ENCODE peak calls at places on chromosomes 3 and 15, in ten cellular contexts. W, G, E, L, J, M, V, Q, A and T are unnamed samples.
A peak's percentile ranks its signal among the peaks of the same experiment; 100 is the strongest.

GRCh38 chr3:171776839-171777607 is 33.3 kb downstream of the PLD1 start:
- DNase-seq in L (no peak), W (no peak), Q (no peak), V (no peak), M (no peak), A (no peak), J (no peak), E (no peak), G (no peak), T (no peak)

GRCh38 chr3:17810759-17811158 is 68.3 kb upstream of the TBC1D5 start:
- DNase-seq in E (no peak), A (no peak), M (peak; percentile 32), J (no peak), W (no peak), G (no peak), L (no peak), V (peak; percentile 41), Q (no peak), T (peak; percentile 1)

GRCh38 chr3:142723665-142723967 is 218 bp upstream of the TRPC1 start:
- DNase-seq in L (no peak), G (no peak), V (no peak), Q (no peak), E (peak; percentile 71), M (no peak), A (no peak), J (no peak), W (no peak), T (no peak)

GRCh38 chr3:164476631-164477030 is 601.7 kb downstream of the SI start:
- DNase-seq in V (no peak), W (no peak), M (peak; percentile 57), A (no peak), J (no peak), G (no peak), Q (no peak), L (no peak), E (no peak), T (no peak)

GRCh38 chr3:192917508-192918274 is at the start of gene MB21D2:
- DNase-seq in V (peak; percentile 45), A (no peak), G (peak; percentile 66), Q (peak; percentile 51), L (peak; percentile 88), W (peak; percentile 37), M (peak; percentile 78), J (peak; percentile 89), E (peak; percentile 35), T (no peak)

GRCh38 chr15:92819312-92820232 is 80.6 kb upstream of the CHD2 start:
- DNase-seq in L (peak; percentile 10), Q (no peak), M (peak; percentile 41), V (no peak), G (no peak), J (no peak), E (no peak), A (no peak), W (no peak), T (no peak)

GRCh38 chr3:152218604-152219003 is 50.1 kb upstream of the MBNL1 start:
- DNase-seq in Q (no peak), G (no peak), V (no peak), A (no peak), W (no peak), M (no peak), J (no peak), L (no peak), E (no peak), T (no peak)

GRCh38 chr15:69643971-69644370 is 191.4 kb downstream of the RPLP1 start:
- DNase-seq in G (no peak), J (no peak), E (no peak), M (no peak), Q (no peak), V (no peak), A (no peak), W (no peak), L (no peak), T (no peak)

GRCh38 chr15:21260966-21261395 is 179.3 kb downstream of the POTEB3 start:
- DNase-seq in W (no peak), M (no peak), E (no peak), V (no peak), L (no peak), Q (no peak), G (no peak), J (peak; percentile 62), A (no peak), T (no peak)

GRCh38 chr3:187777331-187778046 is 32.2 kb upstream of the BCL6 start:
- DNase-seq in G (no peak), M (peak; percentile 53), Q (no peak), W (no peak), L (no peak), A (no peak), E (peak; percentile 22), J (no peak), V (no peak), T (no peak)

GRCh38 chr3:124107074-124107473 is 115.2 kb upstream of the ROPN1 start:
- DNase-seq in E (no peak), M (no peak), Q (no peak), G (no peak), A (no peak), L (no peak), V (peak; percentile 21), J (no peak), W (no peak), T (no peak)

GRCh38 chr3:138456961-138457862 is 22.8 kb downstream of the ESYT3 start:
- DNase-seq in Q (no peak), J (no peak), M (no peak), W (no peak), A (no peak), E (no peak), V (no peak), L (no peak), G (no peak), T (no peak)

GRCh38 chr3:133424937-133425869 is 25.3 kb downstream of the BFSP2 start:
- DNase-seq in A (no peak), J (no peak), E (no peak), L (no peak), Q (no peak), V (no peak), G (no peak), W (no peak), M (no peak), T (no peak)

GRCh38 chr15:100844778-100845177 is 34.9 kb upstream of the ALDH1A3 start:
- DNase-seq in V (no peak), E (no peak), L (no peak), A (no peak), Q (no peak), J (no peak), G (no peak), W (no peak), M (no peak), T (no peak)

GRCh38 chr3:99119312-99119810 is 217.9 kb upstream of the DCBLD2 start:
- DNase-seq in A (no peak), J (no peak), L (no peak), Q (no peak), W (no peak), V (no peak), G (no peak), E (no peak), M (peak; percentile 23), T (no peak)

GRCh38 chr3:126454026-126454425 is 21.7 kb downstream of the ZXDC start:
- DNase-seq in Q (no peak), G (no peak), J (no peak), W (no peak), V (no peak), L (no peak), A (no peak), M (no peak), E (no peak), T (no peak)

GRCh38 chr3:61875976-61876671 is 314.8 kb downstream of the PTPRG start:
- DNase-seq in Q (no peak), G (no peak), V (no peak), J (no peak), L (no peak), A (no peak), W (no peak), E (no peak), M (no peak), T (no peak)

GRCh38 chr15:77181305-77182074 is 110.6 kb upstream of the TSPAN3 start:
- DNase-seq in V (no peak), A (no peak), M (no peak), Q (no peak), W (no peak), G (no peak), L (no peak), E (no peak), J (no peak), T (no peak)

GRCh38 chr3:48820626-48821324 is 26.9 kb downstream of the PRKAR2A start:
- DNase-seq in G (no peak), M (peak; percentile 53), W (peak; percentile 8), V (no peak), E (no peak), A (no peak), J (no peak), L (no peak), Q (no peak), T (no peak)